ENCODE peak calls at places on chromosomes 5 and 9, in five cellular contexts. L is left ventricle myocardium inferior, P is WTC11, J is body of pancreas, G is esophagus muscularis mucosa. D is an unnamed sample.

GRCh38 chr9:97934321-97935115 is 3.5 kb downstream of the HEMGN start:
- DNase-seq in L (no peak), P (peak; percentile 30), J (no peak), G (no peak), D (no peak)

GRCh38 chr5:179153341-179153901 is 93.2 kb downstream of the ZNF354C start:
- DNase-seq in L (no peak), P (peak; percentile 3), J (no peak), G (no peak), D (no peak)

GRCh38 chr5:114101153-114101552 is 260.7 kb upstream of the KCNN2 start:
- DNase-seq in L (no peak), P (no peak), J (peak; percentile 73), G (no peak), D (no peak)

GRCh38 chr9:71106992-71107391 is 14.4 kb downstream of the TRPM3 start:
- DNase-seq in L (no peak), P (no peak), J (no peak), G (no peak), D (no peak)

GRCh38 chr5:64207978-64208377 is 42.3 kb downstream of the RNF180 start:
- DNase-seq in L (no peak), P (no peak), J (no peak), G (no peak), D (no peak)

GRCh38 chr5:111719773-111720172 is 37.2 kb downstream of the NREP start:
- DNase-seq in L (no peak), P (no peak), J (no peak), G (no peak), D (no peak)

GRCh38 chr9:70021026-70021571 is 22.5 kb upstream of the MAMDC2 start:
- DNase-seq in L (peak; percentile 61), P (no peak), J (no peak), G (no peak), D (no peak)

GRCh38 chr5:72241346-72242003 is 78.6 kb downstream of the MRPS27 start:
- DNase-seq in L (no peak), P (no peak), J (peak; percentile 69), G (no peak), D (no peak)

GRCh38 chr5:17217421-17218352 is at the start of gene BASP1:
- DNase-seq in L (peak; percentile 73), P (peak; percentile 81), J (peak; percentile 62), G (no peak), D (no peak)

GRCh38 chr5:137128012-137128411 is 371.1 kb downstream of the SPOCK1 start:
- DNase-seq in L (no peak), P (no peak), J (peak; percentile 70), G (no peak), D (no peak)

GRCh38 chr9:76744336-76744735 is 19.9 kb upstream of the PCA3 start:
- DNase-seq in L (no peak), P (no peak), J (no peak), G (peak; percentile 84), D (no peak)

GRCh38 chr5:86684222-86684621 is 66.5 kb downstream of the COX7C start:
- DNase-seq in L (no peak), P (no peak), J (no peak), G (no peak), D (no peak)

GRCh38 chr5:5676218-5676617 is 253.7 kb downstream of the ICE1 start:
- DNase-seq in L (no peak), P (no peak), J (no peak), G (peak; percentile 79), D (no peak)

GRCh38 chr5:126370796-126371718 is 52.2 kb upstream of the GRAMD2B start:
- DNase-seq in L (no peak), P (peak; percentile 16), J (peak; percentile 51), G (no peak), D (no peak)

GRCh38 chr5:55934117-55934613 is 60.6 kb downstream of the IL6ST start:
- DNase-seq in L (no peak), P (no peak), J (peak; percentile 35), G (no peak), D (no peak)

GRCh38 chr9:89802809-89803355 is 198.1 kb downstream of the GADD45G start:
- DNase-seq in L (peak; percentile 84), P (no peak), J (no peak), G (no peak), D (no peak)

GRCh38 chr9:89814340-89815040 is 209.7 kb downstream of the GADD45G start:
- DNase-seq in L (no peak), P (no peak), J (no peak), G (no peak), D (no peak)

GRCh38 chr5:172588380-172588779 is 52.7 kb upstream of the NEURL1B start:
- DNase-seq in L (no peak), P (no peak), J (no peak), G (no peak), D (no peak)

GRCh38 chr9:33230756-33231691 is 8.9 kb upstream of the SPINK4 start:
- DNase-seq in L (no peak), P (no peak), J (no peak), G (no peak), D (no peak)

GRCh38 chr9:87479801-87480201 is 17.9 kb upstream of the DAPK1 start:
- DNase-seq in L (no peak), P (no peak), J (peak; percentile 66), G (no peak), D (no peak)

GRCh38 chr5:99169309-99169708 is 240.5 kb upstream of the CHD1 start:
- DNase-seq in L (no peak), P (no peak), J (no peak), G (no peak), D (no peak)

DNA sequence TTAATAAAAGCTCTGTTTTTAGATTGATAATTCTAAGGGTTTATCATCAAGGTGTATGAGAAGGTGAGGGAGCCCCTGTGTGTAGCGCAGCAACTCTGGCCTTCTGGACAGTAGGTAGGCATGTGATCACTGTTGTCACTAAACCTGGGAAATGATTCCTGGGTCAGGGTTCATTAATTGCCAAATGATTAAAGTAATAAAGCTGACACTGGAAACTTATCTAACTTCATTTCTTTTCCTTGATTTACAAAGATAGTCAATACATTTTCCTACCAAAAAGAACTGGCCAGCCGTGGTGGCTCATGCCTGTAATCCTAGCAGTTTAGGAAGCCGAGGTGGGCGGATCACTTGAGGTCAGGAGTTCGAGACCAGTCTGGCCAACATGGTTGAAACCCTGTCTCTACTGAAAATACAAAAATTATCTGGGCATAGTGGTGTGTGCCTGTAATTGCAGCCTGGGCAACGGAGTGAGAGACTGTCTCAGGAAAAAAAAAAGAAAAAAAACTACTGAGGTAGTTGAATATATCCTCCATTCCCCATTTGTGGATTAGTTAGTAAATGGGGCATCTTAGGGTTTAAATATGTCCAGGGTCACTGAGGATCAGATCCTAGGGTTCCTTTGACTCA is 2.4 kb downstream of the EHMT1 start:
- DNase-seq in L (no peak), P (no peak), J (no peak), G (no peak), D (no peak)
- TF ChIP-seq CTCF in L (peak; percentile 41), P (no peak), J (no peak), G (no peak), D (no peak)

DNA sequence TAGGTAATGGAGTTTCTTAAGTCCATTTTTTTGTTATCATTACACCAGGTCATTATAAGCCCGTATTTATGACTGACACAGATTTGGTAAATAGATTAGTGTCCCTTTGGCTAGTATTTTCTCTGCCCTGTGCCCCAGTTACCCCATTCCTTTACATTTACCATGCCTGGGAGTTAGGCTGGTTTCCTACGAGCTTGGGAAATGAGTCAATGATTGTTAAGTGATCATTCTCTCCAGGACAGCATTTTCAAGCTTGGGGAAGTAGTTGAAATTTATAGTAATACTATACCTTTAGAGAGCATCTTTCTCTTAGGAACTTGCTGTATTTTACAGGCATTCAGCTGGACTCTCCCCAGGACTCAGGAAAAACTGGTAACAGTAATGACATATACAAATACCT is 573.1 kb downstream of the TLE4 start:
- DNase-seq in L (no peak), P (no peak), J (no peak), G (no peak), D (no peak)
- TF ChIP-seq CTCF in L (no peak), P (no peak), J (no peak), G (no peak), D (no peak)

DNA sequence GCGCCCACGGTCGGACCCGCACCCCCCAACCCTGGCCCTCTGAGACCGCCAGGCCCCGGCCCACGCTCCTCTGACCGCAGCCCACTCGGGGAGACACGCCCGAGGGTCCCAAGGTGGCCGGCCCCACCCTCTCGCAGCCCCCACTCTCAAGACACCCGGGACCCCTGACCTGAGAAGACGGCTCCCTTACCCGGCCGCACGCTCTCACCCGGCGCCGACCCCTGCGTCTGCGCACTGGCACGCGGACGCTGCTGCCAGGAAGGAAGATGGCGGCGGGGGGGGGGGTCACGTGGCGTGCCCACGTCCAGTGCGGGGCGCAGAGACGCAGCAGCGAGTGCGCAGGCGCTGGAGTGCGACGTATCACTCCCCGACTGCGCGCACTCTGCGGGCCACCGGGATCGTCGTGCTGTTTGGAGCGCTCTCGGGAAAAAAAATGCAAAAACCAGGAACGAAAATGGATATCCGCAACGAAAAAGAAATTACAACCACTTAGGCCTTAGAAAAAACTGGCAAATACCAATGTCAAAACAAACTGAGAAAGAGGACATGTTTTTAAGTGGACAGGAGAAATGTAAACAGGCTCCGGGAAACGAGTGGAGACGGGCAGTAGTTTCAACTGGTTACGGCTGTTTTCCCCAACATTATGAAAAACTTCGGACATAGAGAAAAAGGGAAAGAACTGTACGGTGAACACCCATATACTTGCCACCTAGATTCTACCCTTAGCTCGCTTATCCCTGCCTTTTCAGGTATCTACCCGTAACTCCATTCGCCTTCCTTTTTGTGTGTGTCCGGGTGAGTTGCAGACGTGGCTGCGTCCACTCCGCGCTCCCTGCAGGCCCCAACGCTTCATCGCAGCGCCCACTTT is at the start of gene MRPL36:
- DNase-seq in L (peak; percentile 96), P (peak; percentile 90), J (peak; percentile 95), G (peak; percentile 98), D (peak; percentile 69)
- TF ChIP-seq CTCF in L (no peak), P (no peak), J (no peak), G (no peak), D (no peak)

GRCh38 chr5:168298949-168299348 is 7.5 kb downstream of the WWC1 start:
- DNase-seq in L (no peak), P (no peak), J (no peak), G (no peak), D (no peak)

GRCh38 chr5:168296687-168297086 is 5.2 kb downstream of the WWC1 start:
- DNase-seq in L (no peak), P (no peak), J (no peak), G (no peak), D (no peak)

GRCh38 chr5:168292783-168293696 is 1.6 kb downstream of the WWC1 start:
- DNase-seq in L (no peak), P (peak; percentile 26), J (no peak), G (no peak), D (no peak)

GRCh38 chr5:168291961-168292782 is 727 bp downstream of the WWC1 start:
- DNase-seq in L (no peak), P (peak; percentile 67), J (peak; percentile 50), G (no peak), D (no peak)

GRCh38 chr5:168295574-168296201 is 4.2 kb downstream of the WWC1 start:
- DNase-seq in L (no peak), P (peak; percentile 75), J (peak; percentile 73), G (no peak), D (no peak)
- TF ChIP-seq CTCF in L (peak; percentile 43), P (peak; percentile 16), J (peak; percentile 80), G (no peak), D (no peak)

GRCh38 chr5:180803181-180804128 is 849 bp upstream of the MGAT1 start:
- DNase-seq in L (peak; percentile 73), P (peak; percentile 61), J (peak; percentile 84), G (no peak), D (no peak)
- TF ChIP-seq CTCF in L (peak; percentile 34), P (no peak), J (no peak), G (no peak), D (no peak)

D was measured in Panc1.